ENCODE peak calls at places on chromosome 14, in six cellular contexts. C, Q, B, U, K and X are unnamed samples.

GRCh38 chr14:72513994-72514659 is 379.8 kb downstream of the DPF3 start:
- DNase-seq in B (no peak), K (no peak), C (no peak), U (peak; percentile 73), Q (no peak), X (no peak)

GRCh38 chr14:22296722-22297121 is 292.3 kb downstream of the DAD1 start:
- DNase-seq in K (no peak), C (no peak), B (no peak), U (peak; percentile 90), Q (no peak), X (no peak)

GRCh38 chr14:96027356-96028335 is 11.5 kb upstream of the C14orf132 start:
- DNase-seq in K (no peak), Q (no peak), U (no peak), B (no peak), C (no peak), X (no peak)

GRCh38 chr14:23434488-23435219 is 806 bp downstream of the MYH7 start:
- DNase-seq in K (no peak), Q (no peak), U (no peak), B (peak; percentile 9), C (no peak), X (no peak)

GRCh38 chr14:73710737-73711136 is 3.4 kb downstream of the PNMA1 start:
- DNase-seq in C (no peak), B (no peak), Q (no peak), U (no peak), K (no peak), X (no peak)

GRCh38 chr14:92532490-92533163 is 19.0 kb downstream of the RIN3 start:
- DNase-seq in K (peak; percentile 60), U (no peak), C (no peak), Q (peak; percentile 77), B (no peak), X (no peak)

GRCh38 chr14:92325835-92326234 is 2.9 kb downstream of the SLC24A4 start:
- DNase-seq in Q (peak; percentile 28), K (no peak), B (no peak), U (no peak), C (no peak), X (no peak)

GRCh38 chr14:105894125-105894977 is 368.0 kb downstream of the TMEM121 start:
- DNase-seq in C (peak; percentile 2), K (no peak), Q (no peak), U (no peak), B (no peak), X (peak; percentile 21)

GRCh38 chr14:104680056-104680805 is 9.2 kb upstream of the INF2 start:
- DNase-seq in C (no peak), K (peak; percentile 86), Q (no peak), U (peak; percentile 85), B (peak; percentile 77), X (no peak)

GRCh38 chr14:90656986-90657385 is 159.2 kb downstream of the TTC7B start:
- DNase-seq in C (no peak), U (no peak), B (no peak), Q (no peak), K (no peak), X (peak; percentile 47)

GRCh38 chr14:41570415-41571155 is 36.1 kb upstream of the LRFN5 start:
- DNase-seq in B (no peak), C (no peak), U (no peak), K (no peak), Q (no peak), X (no peak)

GRCh38 chr14:100015251-100015655 is 50.0 kb upstream of the EVL start:
- DNase-seq in U (peak; percentile 53), C (no peak), K (no peak), B (no peak), Q (no peak), X (no peak)

GRCh38 chr14:35438910-35439713 is 34.6 kb upstream of the NFKBIA start:
- DNase-seq in U (no peak), Q (no peak), C (no peak), B (no peak), K (no peak), X (no peak)

GRCh38 chr14:78316711-78317110 is 146.5 kb downstream of the NRXN3 start:
- DNase-seq in Q (no peak), B (no peak), K (no peak), U (no peak), C (no peak), X (no peak)

GRCh38 chr14:87430810-87431209 is 562.2 kb downstream of the GALC start:
- DNase-seq in Q (no peak), B (no peak), K (no peak), C (no peak), U (peak; percentile 75), X (no peak)

GRCh38 chr14:100291305-100292075 is 14.8 kb downstream of the SLC25A29 start:
- DNase-seq in K (peak; percentile 13), C (no peak), Q (no peak), U (no peak), B (no peak), X (no peak)

GRCh38 chr14:93706360-93706955 is 81.8 kb downstream of the PRIMA1 start:
- DNase-seq in C (no peak), Q (no peak), B (no peak), U (no peak), K (no peak), X (no peak)

GRCh38 chr14:70237710-70238109 is 49.0 kb upstream of the SLC8A3 start:
- DNase-seq in Q (no peak), K (no peak), C (no peak), B (no peak), U (no peak), X (no peak)
- TF ChIP-seq POLR2A in Q (no peak), K (no peak), C (no peak), B (no peak), U (no peak), X (no peak)

GRCh38 chr14:60215520-60216195 is 33.4 kb upstream of the PPM1A start:
- DNase-seq in Q (no peak), B (no peak), U (no peak), K (no peak), C (no peak), X (no peak)

GRCh38 chr14:60215127-60215444 is 33.9 kb upstream of the PPM1A start:
- DNase-seq in B (no peak), C (no peak), Q (no peak), U (no peak), K (no peak), X (no peak)

GRCh38 chr14:60214415-60215126 is 34.5 kb upstream of the PPM1A start:
- DNase-seq in K (no peak), U (no peak), Q (no peak), B (no peak), C (no peak), X (no peak)

GRCh38 chr14:60220084-60220483 is 28.9 kb upstream of the PPM1A start:
- DNase-seq in C (no peak), Q (no peak), B (no peak), U (no peak), K (no peak), X (no peak)

GRCh38 chr14:60217713-60218112 is 31.3 kb upstream of the PPM1A start:
- DNase-seq in C (no peak), K (no peak), Q (no peak), B (no peak), U (no peak), X (no peak)
- H3K4me3 ChIP-seq in C (no peak overlapping the region), K (no peak overlapping the region), Q (no peak overlapping the region), B (no peak overlapping the region), U (no peak overlapping the region), X (no peak overlapping the region)

DNA sequence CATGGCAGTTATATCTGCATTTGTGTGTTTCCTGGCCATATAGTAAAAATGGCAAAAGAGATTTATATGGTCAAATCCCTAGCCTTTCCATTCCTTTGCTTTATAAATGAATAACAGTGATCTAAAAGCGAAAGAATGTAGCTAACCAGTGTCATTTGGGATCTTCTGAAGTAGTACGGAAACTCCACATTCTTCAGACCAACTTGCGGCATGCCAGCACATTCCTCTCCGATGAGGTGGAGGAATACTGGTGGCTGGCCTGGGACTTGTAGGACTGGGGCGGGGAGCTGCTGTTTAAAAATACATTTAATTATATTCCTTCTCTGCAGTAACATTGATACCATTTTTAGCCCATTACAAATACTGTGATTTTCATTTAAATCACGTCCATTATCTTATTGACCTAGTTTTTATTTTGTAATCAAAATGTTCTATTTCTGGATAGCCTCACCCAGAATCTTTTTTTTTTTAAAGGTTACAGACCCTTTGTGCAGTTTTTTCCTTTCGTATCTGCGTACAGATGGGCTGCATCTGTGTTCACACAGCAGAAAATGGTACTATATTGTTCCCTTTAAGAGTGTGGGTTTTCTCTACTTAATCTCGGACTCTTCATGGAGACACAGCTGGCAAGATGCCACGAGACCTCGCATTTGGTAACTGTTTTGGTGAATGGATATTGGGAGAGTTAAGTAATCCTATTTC is 85.4 kb downstream of the SAMD4A start:
- DNase-seq in Q (peak; percentile 91), K (peak; percentile 95), C (peak; percentile 80), B (peak; percentile 74), U (peak; percentile 100), X (peak; percentile 90)
- TF ChIP-seq POLR2A in Q (no peak), K (peak; percentile 77), C (no peak), B (no peak), U (no peak), X (no peak)

GRCh38 chr14:98803196-98803595 is 468.8 kb downstream of the BCL11B start:
- DNase-seq in K (no peak), Q (no peak), U (no peak), B (no peak), C (no peak), X (no peak)
- H3K4me3 ChIP-seq in K (no peak overlapping the region), Q (no peak overlapping the region), U (no peak overlapping the region), B (no peak overlapping the region), C (no peak overlapping the region), X (no peak overlapping the region)

GRCh38 chr14:64502476-64503183 is 1.0 kb downstream of the ZBTB25 start:
- DNase-seq in U (peak; percentile 16), B (peak; percentile 43), Q (peak; percentile 56), C (no peak), K (no peak), X (no peak)

GRCh38 chr14:64503184-64503433 is 529 bp downstream of the ZBTB25 start:
- DNase-seq in C (no peak), K (no peak), B (no peak), Q (no peak), U (no peak), X (peak; percentile 50)

GRCh38 chr14:64503434-64504309 is at the start of gene ZBTB25:
- DNase-seq in K (peak; percentile 93), B (peak; percentile 89), C (peak; percentile 78), Q (peak; percentile 95), U (peak; percentile 93), X (peak; percentile 87)

GRCh38 chr14:64500088-64500487 is 3.5 kb downstream of the ZBTB25 start:
- DNase-seq in K (no peak), Q (no peak), C (no peak), B (no peak), U (no peak), X (no peak)

DNA sequence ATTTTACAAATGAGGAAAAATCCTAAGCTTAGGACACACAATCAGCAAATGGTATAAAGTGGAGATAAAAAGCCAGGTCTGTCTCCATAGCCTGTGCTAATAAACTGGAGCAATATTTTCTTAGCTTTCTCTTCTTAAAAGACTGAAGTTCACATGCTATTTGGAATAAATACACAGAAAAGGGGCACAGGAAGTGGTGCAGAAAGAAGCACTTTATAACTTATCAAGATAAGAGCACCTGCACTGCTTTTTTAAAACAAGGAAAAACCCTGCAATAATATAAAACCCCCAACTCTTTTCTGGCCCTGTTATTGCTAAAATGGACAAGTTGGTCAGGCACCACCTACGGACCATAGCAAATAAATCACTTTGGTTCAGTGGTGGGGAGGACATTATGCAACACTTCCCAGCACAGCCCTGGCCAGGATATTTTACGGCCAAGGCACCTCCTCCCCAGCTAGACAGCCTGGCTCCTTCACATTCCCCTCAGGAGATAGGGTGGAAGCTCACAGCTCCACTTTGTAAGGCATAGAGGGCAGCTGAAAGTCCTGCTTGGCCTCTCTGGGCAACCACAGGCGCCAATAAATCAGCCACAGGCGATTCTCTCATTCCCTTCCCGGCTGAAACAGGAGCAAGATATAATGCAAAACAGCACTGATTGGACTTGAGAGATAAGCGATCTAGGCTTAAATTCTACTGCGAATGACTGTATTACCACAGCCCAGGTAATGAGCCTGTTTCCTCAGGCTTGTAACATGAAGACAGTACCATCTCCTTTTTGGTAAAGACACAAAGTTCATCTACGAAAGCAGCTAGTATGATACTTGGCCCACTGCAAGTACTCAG is 2.1 kb downstream of the ZBTB25 start:
- DNase-seq in U (peak; percentile 38), K (peak; percentile 73), C (peak; percentile 24), B (peak; percentile 43), Q (peak; percentile 24), X (peak; percentile 47)
- TF ChIP-seq POLR2A in U (no peak), K (peak; percentile 32), C (no peak), B (no peak), Q (no peak), X (peak; percentile 37)